ENCODE peak calls at places on chromosome 4, in six cellular contexts. M is GM04504, Q is fibroblast of pulmonary artery, C is occipital lobe, S is anterior cingulate cortex, W is immature natural killer cell. A is an unnamed sample.

GRCh38 chr4:168569066-168569908 is 72.4 kb downstream of the PALLD start:
- DNase-seq in C (no peak), S (no peak), Q (no peak), M (no peak), W (no peak), A (no peak)

GRCh38 chr4:80049402-80049801 is 23.6 kb downstream of the ANTXR2 start:
- DNase-seq in S (no peak), W (no peak), M (no peak), Q (no peak), C (no peak), A (no peak)

GRCh38 chr4:13534344-13535063 is 9.8 kb downstream of the NKX3-2 start:
- DNase-seq in W (no peak), S (no peak), C (no peak), Q (no peak), M (no peak), A (no peak)

GRCh38 chr4:90995996-90996395 is 868.8 kb downstream of the CCSER1 start:
- DNase-seq in C (no peak), Q (no peak), S (no peak), M (no peak), W (no peak), A (no peak)

GRCh38 chr4:3441501-3442459 is at the start of gene HGFAC:
- DNase-seq in C (no peak), W (no peak), M (no peak), S (no peak), Q (no peak), A (no peak)

GRCh38 chr4:47839259-47839658 is 1.4 kb upstream of the CORIN start:
- DNase-seq in W (no peak), C (no peak), Q (peak; percentile 50), M (no peak), S (peak; percentile 1), A (peak; percentile 68)

GRCh38 chr4:25258980-25259578 is 25.2 kb downstream of the PI4K2B start:
- DNase-seq in S (no peak), W (no peak), M (peak; percentile 8), C (no peak), Q (peak; percentile 37), A (no peak)

GRCh38 chr4:1305781-1306455 is 16.2 kb downstream of the MAEA start:
- DNase-seq in C (no peak), M (no peak), S (no peak), W (no peak), Q (no peak), A (no peak)

GRCh38 chr4:88191404-88191803 is 33.0 kb upstream of the ABCG2 start:
- DNase-seq in S (no peak), M (no peak), W (no peak), C (no peak), Q (no peak), A (no peak)

GRCh38 chr4:26342328-26343040 is 21.7 kb downstream of the RBPJ start:
- DNase-seq in M (peak; percentile 78), S (no peak), W (no peak), C (no peak), Q (peak; percentile 76), A (no peak)

GRCh38 chr4:162229670-162230069 is 65.9 kb upstream of the FSTL5 start:
- DNase-seq in C (no peak), M (no peak), Q (no peak), W (no peak), S (no peak), A (no peak)

GRCh38 chr4:170058745-170059144 is 31.0 kb downstream of the AADAT start:
- DNase-seq in W (no peak), Q (no peak), C (no peak), S (no peak), M (no peak), A (no peak)

GRCh38 chr4:28010543-28011235 is 1150.0 kb downstream of the STIM2 start:
- DNase-seq in W (no peak), S (no peak), C (no peak), M (no peak), Q (peak; percentile 17), A (no peak)

GRCh38 chr4:2333916-2334644 is 72.2 kb upstream of the MXD4 start:
- DNase-seq in S (no peak), C (no peak), W (no peak), M (no peak), Q (no peak), A (peak; percentile 20)

GRCh38 chr4:59971952-59972351 is 1228.2 kb upstream of the ADGRL3 start:
- DNase-seq in M (no peak), C (no peak), Q (no peak), S (no peak), W (no peak), A (no peak)

GRCh38 chr4:48795108-48795507 is 15.0 kb upstream of the FRYL start:
- DNase-seq in C (no peak), M (no peak), W (no peak), S (no peak), Q (no peak), A (no peak)

GRCh38 chr4:123967360-123967759 is 570.8 kb downstream of the SPRY1 start:
- DNase-seq in Q (no peak), C (no peak), S (no peak), W (no peak), M (peak; percentile 44), A (no peak)

A was measured in head of caudate nucleus.